ENCODE peak calls at places on chromosomes 5 and 9, in four cellular contexts. One of them, this sample, is unnamed.

GRCh38 chr5:107393846-107394245 is 276.9 kb downstream of the EFNA5 start:
- DNase-seq in EL: no peak
- DNase-seq in DMS 273 treated with DMSO at 0.1 percent for 48 hours: no peak
- DNase-seq in endothelial cell: no peak
- DNase-seq in this sample: no peak

GRCh38 chr9:130555968-130556367 is 23.4 kb upstream of the FUBP3 start:
- DNase-seq in DMS 273 treated with DMSO at 0.1 percent for 48 hours: no peak
- DNase-seq in EL: no peak
- DNase-seq in endothelial cell: no peak
- DNase-seq in this sample: no peak

GRCh38 chr5:114361724-114362196 is at the start of gene KCNN2:
- DNase-seq in endothelial cell: peak; percentile 86
- DNase-seq in DMS 273 treated with DMSO at 0.1 percent for 48 hours: peak; percentile 40
- DNase-seq in EL: peak; percentile 82
- DNase-seq in this sample: peak; percentile 31

GRCh38 chr5:59749782-59750520 is 143.6 kb downstream of the PDE4D start:
- DNase-seq in endothelial cell: no peak
- DNase-seq in DMS 273 treated with DMSO at 0.1 percent for 48 hours: no peak
- DNase-seq in EL: peak; percentile 6
- DNase-seq in this sample: no peak

GRCh38 chr5:127846884-127847283 is 143.7 kb downstream of the CCDC192 start:
- DNase-seq in DMS 273 treated with DMSO at 0.1 percent for 48 hours: no peak
- DNase-seq in endothelial cell: no peak
- DNase-seq in EL: no peak
- DNase-seq in this sample: no peak

GRCh38 chr9:136551401-136552116 is 5.7 kb upstream of the NOTCH1 start:
- DNase-seq in EL: peak; percentile 85
- DNase-seq in DMS 273 treated with DMSO at 0.1 percent for 48 hours: no peak
- DNase-seq in endothelial cell: no peak
- DNase-seq in this sample: peak; percentile 85

GRCh38 chr9:4096121-4096520 is 203.7 kb downstream of the GLIS3 start:
- DNase-seq in DMS 273 treated with DMSO at 0.1 percent for 48 hours: no peak
- DNase-seq in endothelial cell: no peak
- DNase-seq in EL: no peak
- DNase-seq in this sample: no peak

GRCh38 chr9:79015951-79016350 is 555.8 kb upstream of the TLE4 start:
- DNase-seq in EL: no peak
- DNase-seq in DMS 273 treated with DMSO at 0.1 percent for 48 hours: no peak
- DNase-seq in endothelial cell: no peak
- DNase-seq in this sample: no peak

GRCh38 chr9:110099236-110099741 is 108.7 kb downstream of the C9orf152 start:
- DNase-seq in DMS 273 treated with DMSO at 0.1 percent for 48 hours: peak; percentile 98
- DNase-seq in endothelial cell: no peak
- DNase-seq in EL: peak; percentile 90
- DNase-seq in this sample: no peak

GRCh38 chr9:109013678-109014145 is 413 bp upstream of the CTNNAL1 start:
- DNase-seq in DMS 273 treated with DMSO at 0.1 percent for 48 hours: no peak
- DNase-seq in EL: no peak
- DNase-seq in endothelial cell: no peak
- DNase-seq in this sample: no peak

This sample was measured in GM12892.